ENCODE peak calls at places on chromosomes 2 and 18, in seven cellular contexts. C, X, D, Z, T, V and K are unnamed samples.

GRCh38 chr2:200463449-200463848 is 46.4 kb downstream of the KCTD18 start:
- DNase-seq in C (no peak), X (no peak), D (no peak), Z (no peak), T (no peak), V (no peak), K (no peak)

GRCh38 chr2:238949710-238950345 is 101.9 kb downstream of the TWIST2 start:
- DNase-seq in C (peak; percentile 60), X (no peak), D (no peak), Z (no peak), T (peak; percentile 48), V (peak; percentile 52), K (no peak)

GRCh38 chr2:105643405-105644173 is 101.1 kb upstream of the NCK2 start:
- DNase-seq in C (no peak), X (no peak), D (no peak), Z (no peak), T (no peak), V (no peak), K (no peak)

GRCh38 chr2:241641631-241642030 is 4.1 kb downstream of the ATG4B start:
- DNase-seq in C (no peak), X (no peak), D (no peak), Z (no peak), T (peak; percentile 20), V (no peak), K (no peak)

GRCh38 chr2:75705921-75706320 is 4.8 kb downstream of the GCFC2 start:
- DNase-seq in C (no peak), X (no peak), D (no peak), Z (no peak), T (no peak), V (no peak), K (peak; percentile 3)

GRCh38 chr2:216404010-216404618 is 8.2 kb upstream of the SMARCAL1 start:
- DNase-seq in C (no peak), X (no peak), D (peak; percentile 50), Z (no peak), T (no peak), V (no peak), K (peak; percentile 59)

GRCh38 chr2:27356056-27356381 is 545 bp downstream of the GTF3C2 start:
- DNase-seq in C (peak; percentile 70), X (peak; percentile 78), D (peak; percentile 54), Z (no peak), T (peak; percentile 81), V (no peak), K (peak; percentile 43)

GRCh38 chr2:97747716-97748115 is 34.3 kb downstream of the ZAP70 start:
- DNase-seq in C (no peak), X (no peak), D (no peak), Z (no peak), T (no peak), V (peak; percentile 4), K (peak; percentile 13)

GRCh38 chr2:28956415-28956826 is 24.7 kb upstream of the TOGARAM2 start:
- DNase-seq in C (no peak), X (peak; percentile 57), D (peak; percentile 36), Z (peak; percentile 51), T (no peak), V (peak; percentile 78), K (peak; percentile 44)

GRCh38 chr18:23356915-23357421 is 96.1 kb upstream of the RIOK3 start:
- DNase-seq in C (no peak), X (no peak), D (peak; percentile 50), Z (no peak), T (no peak), V (no peak), K (peak; percentile 92)

GRCh38 chr2:70957838-70958237 is 20.6 kb upstream of the ANKRD53 start:
- DNase-seq in C (no peak), X (no peak), D (no peak), Z (no peak), T (peak; percentile 22), V (no peak), K (no peak)

GRCh38 chr2:3464401-3465005 is 54.8 kb downstream of the ADI1 start:
- DNase-seq in C (peak; percentile 53), X (peak; percentile 32), D (no peak), Z (no peak), T (peak; percentile 70), V (peak; percentile 67), K (no peak)

GRCh38 chr2:235564884-235565530 is 71.2 kb downstream of the AGAP1 start:
- DNase-seq in C (no peak), X (no peak), D (no peak), Z (no peak), T (peak; percentile 38), V (no peak), K (no peak)
- H3K4me3 ChIP-seq in C (no peak overlapping the region), X (no peak overlapping the region), D (no peak overlapping the region), Z (no peak overlapping the region), T (no peak overlapping the region), V (no peak overlapping the region), K (no peak overlapping the region)

DNA sequence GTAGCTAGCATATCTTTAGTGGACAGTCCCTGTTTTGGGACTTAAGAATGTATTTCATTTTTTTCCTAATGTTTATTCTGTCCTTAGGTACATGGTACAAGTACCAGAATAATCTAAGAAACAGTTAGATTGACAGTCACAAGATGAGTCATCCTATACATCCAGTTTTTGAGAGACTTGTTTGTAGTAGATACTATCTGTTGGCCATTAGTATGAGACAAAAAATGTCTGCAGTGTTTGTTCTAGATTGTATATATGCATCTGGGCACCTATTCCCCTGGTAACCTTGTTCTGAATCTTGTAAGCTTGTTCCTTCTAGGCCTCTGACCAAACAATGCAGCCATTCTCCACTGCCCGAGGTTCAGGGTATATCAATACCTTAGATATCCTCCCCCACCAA is 1343.5 kb downstream of the SUCLG1 start:
- DNase-seq in C (no peak), X (no peak), D (no peak), Z (no peak), T (no peak), V (no peak), K (no peak)
- H3K4me3 ChIP-seq in C (no peak overlapping the region), X (no peak overlapping the region), D (no peak overlapping the region), Z (no peak overlapping the region), T (no peak overlapping the region), V (no peak overlapping the region), K (no peak overlapping the region)

DNA sequence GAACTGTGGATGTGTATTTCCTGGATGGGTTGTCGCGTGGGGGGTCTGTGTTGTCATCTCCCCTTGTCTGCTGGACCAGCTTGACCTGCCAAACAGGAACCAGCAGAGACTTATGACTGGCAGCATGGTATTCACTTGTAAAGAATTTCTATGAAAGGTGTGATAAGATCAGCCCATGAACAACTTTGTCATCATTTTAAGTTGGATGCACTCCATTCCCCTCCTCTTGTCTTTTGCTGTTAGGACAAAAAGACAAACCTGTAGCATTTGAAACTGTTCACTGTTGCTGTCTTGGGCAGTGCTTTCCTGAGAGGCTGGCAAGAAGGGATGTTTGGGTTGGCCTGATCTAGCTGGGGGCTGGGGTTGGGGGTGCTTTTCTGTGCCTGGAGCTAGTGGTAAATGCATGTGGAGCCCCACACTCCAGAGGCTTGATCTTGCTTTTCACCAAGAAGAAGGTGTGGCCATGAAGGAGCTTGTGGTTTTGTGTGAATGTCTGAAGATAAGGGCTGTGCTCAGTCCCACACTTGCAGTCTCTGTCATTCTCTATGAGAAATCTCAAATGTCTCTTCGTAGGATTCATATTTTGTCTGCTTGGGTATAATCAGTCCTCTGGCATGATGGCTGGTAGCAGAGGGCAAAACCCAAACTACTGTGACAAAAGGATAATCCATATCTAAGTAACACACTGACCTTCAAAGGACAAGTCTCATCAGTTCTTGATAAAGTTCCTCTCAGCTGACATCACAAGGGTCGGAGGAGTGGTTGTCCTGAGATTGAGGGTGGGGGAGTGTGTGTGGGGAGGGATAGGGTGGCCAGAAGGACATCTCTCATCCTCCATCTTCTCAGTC is 39.0 kb downstream of the RALB start:
- DNase-seq in C (no peak), X (no peak), D (no peak), Z (no peak), T (no peak), V (no peak), K (peak; percentile 49)
- H3K4me3 ChIP-seq in C (no peak overlapping the region), X (no peak overlapping the region), D (no peak overlapping the region), Z (no peak overlapping the region), T (no peak overlapping the region), V (no peak overlapping the region), K (no peak overlapping the region)

GRCh38 chr2:237772513-237772912 is 26.1 kb upstream of the RBM44 start:
- DNase-seq in C (no peak), X (no peak), D (no peak), Z (no peak), T (no peak), V (no peak), K (peak; percentile 15)

GRCh38 chr2:237774811-237775553 is 23.6 kb upstream of the RBM44 start:
- DNase-seq in C (no peak), X (peak; percentile 54), D (peak; percentile 63), Z (peak; percentile 6), T (no peak), V (no peak), K (peak; percentile 56)

GRCh38 chr2:237779521-237779920 is 19.1 kb upstream of the RBM44 start:
- DNase-seq in C (no peak), X (no peak), D (no peak), Z (no peak), T (no peak), V (no peak), K (no peak)

DNA sequence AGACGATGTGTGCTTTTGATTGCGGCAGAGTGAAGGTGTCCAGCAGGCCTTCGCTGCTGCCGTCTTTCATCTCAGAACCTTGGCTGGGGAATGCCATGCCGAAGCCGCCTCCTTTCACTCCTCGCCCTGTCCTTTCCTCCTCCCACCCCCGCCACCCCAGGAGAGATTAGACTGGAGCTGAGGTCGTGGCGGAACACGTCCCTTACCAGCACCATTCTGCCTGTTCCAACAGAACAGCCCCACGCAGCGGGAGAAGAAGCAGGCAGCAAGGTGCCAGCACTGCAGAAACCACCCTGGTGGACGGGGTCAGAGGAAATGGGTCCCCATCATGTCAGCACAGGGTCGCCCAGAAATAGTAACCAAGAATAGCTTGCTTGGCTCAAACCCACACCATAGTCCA is 24.8 kb upstream of the RBM44 start:
- DNase-seq in C (no peak), X (no peak), D (no peak), Z (no peak), T (no peak), V (no peak), K (no peak)
- H3K4me3 ChIP-seq in C (no peak overlapping the region), X (no peak overlapping the region), D (no peak overlapping the region), Z (no peak overlapping the region), T (no peak overlapping the region), V (no peak overlapping the region), K (no peak overlapping the region)

GRCh38 chr2:147884796-147885195 is 40.0 kb downstream of the ACVR2A start:
- DNase-seq in C (no peak), X (no peak), D (peak; percentile 30), Z (no peak), T (no peak), V (no peak), K (no peak)
- H3K4me3 ChIP-seq in C (no peak overlapping the region), X (no peak overlapping the region), D (no peak overlapping the region), Z (no peak overlapping the region), T (no peak overlapping the region), V (no peak overlapping the region), K (no peak overlapping the region)

DNA sequence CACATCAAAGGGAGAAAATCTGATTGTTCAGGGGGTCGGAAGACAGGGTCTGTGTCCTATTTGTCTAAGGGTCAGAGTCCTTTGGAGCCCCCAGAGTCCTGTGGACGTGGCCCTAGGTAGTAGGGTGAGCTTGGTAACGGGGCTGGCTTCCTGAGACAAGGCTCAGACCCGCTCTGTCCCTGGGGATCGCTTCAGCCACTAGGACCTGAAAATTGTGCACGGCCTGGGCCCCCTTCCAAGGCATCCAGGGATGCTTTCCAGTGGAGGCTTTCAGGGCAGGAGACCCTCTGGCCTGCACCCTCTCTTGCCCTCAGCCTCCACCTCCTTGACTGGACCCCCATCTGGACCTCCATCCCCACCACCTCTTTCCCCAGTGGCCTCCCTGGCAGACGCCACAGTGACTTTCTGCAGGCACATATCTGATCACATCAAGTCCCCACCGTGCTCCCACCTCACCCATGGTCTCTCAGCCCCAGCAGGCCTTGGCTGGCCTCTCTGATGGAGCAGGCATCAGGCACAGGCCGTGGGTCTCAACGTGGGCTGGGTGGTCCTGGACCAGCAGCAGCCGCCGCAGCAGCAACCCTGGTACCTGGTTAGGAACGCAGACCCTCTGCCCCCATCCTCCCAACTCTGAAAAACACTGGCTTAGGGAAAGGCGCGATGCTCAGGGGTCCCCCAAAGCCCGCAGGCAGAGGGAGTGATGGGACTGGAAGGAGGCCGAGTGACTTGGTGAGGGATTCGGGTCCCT is 3.8 kb downstream of the PROC start:
- DNase-seq in C (peak; percentile 61), X (no peak), D (no peak), Z (no peak), T (no peak), V (no peak), K (no peak)
- H3K4me3 ChIP-seq in C (no peak overlapping the region), X (no peak overlapping the region), D (no peak overlapping the region), Z (peak overlapping the region; percentile 28), T (no peak overlapping the region), V (no peak overlapping the region), K (no peak overlapping the region)